ENCODE peak calls at places on chromosome 3, in ten cellular contexts. J is upper lobe of right lung, L is breast epithelium, S is kidney, Z is tibial nerve, N is psoas muscle, A is endodermal cell, H is transverse colon, P is hepatocyte, V is cardiac muscle cell. R is an unnamed sample.

GRCh38 chr3:60053518-60054265 is 1003.9 kb upstream of the CFAP20DC start:
- DNase-seq in J (no peak), L (no peak), S (no peak), Z (no peak), N (no peak), A (no peak), H (no peak), P (no peak), V (no peak), R (no peak)

GRCh38 chr3:47799733-47800132 is 3.2 kb upstream of the DHX30 start:
- DNase-seq in J (no peak), L (no peak), S (no peak), Z (no peak), N (no peak), A (peak; percentile 78), H (no peak), P (no peak), V (no peak), R (no peak)

GRCh38 chr3:182027366-182027765 is 315.6 kb downstream of the SOX2 start:
- DNase-seq in J (no peak), L (no peak), S (no peak), Z (no peak), N (no peak), A (no peak), H (no peak), P (no peak), V (no peak), R (no peak)

GRCh38 chr3:11636372-11636760 is 7.3 kb downstream of the VGLL4 start:
- DNase-seq in J (no peak), L (no peak), S (no peak), Z (no peak), N (no peak), A (no peak), H (no peak), P (no peak), V (no peak), R (no peak)

GRCh38 chr3:123773681-123774431 is 110.3 kb downstream of the MYLK start:
- DNase-seq in J (no peak), L (no peak), S (no peak), Z (peak; percentile 30), N (no peak), A (no peak), H (no peak), P (peak; percentile 33), V (peak; percentile 55), R (no peak)

GRCh38 chr3:100875239-100875638 is 118.0 kb downstream of the ABI3BP start:
- DNase-seq in J (no peak), L (no peak), S (peak; percentile 48), Z (no peak), N (no peak), A (no peak), H (peak; percentile 60), P (no peak), V (peak; percentile 70), R (no peak)

GRCh38 chr3:31185004-31185357 is 290.5 kb upstream of the GADL1 start:
- DNase-seq in J (no peak), L (no peak), S (no peak), Z (no peak), N (no peak), A (no peak), H (no peak), P (no peak), V (peak; percentile 15), R (no peak)

GRCh38 chr3:8505621-8506020 is 4.0 kb downstream of the LMCD1 start:
- DNase-seq in J (no peak), L (peak; percentile 55), S (no peak), Z (no peak), N (no peak), A (no peak), H (peak; percentile 57), P (no peak), V (no peak), R (no peak)

DNA sequence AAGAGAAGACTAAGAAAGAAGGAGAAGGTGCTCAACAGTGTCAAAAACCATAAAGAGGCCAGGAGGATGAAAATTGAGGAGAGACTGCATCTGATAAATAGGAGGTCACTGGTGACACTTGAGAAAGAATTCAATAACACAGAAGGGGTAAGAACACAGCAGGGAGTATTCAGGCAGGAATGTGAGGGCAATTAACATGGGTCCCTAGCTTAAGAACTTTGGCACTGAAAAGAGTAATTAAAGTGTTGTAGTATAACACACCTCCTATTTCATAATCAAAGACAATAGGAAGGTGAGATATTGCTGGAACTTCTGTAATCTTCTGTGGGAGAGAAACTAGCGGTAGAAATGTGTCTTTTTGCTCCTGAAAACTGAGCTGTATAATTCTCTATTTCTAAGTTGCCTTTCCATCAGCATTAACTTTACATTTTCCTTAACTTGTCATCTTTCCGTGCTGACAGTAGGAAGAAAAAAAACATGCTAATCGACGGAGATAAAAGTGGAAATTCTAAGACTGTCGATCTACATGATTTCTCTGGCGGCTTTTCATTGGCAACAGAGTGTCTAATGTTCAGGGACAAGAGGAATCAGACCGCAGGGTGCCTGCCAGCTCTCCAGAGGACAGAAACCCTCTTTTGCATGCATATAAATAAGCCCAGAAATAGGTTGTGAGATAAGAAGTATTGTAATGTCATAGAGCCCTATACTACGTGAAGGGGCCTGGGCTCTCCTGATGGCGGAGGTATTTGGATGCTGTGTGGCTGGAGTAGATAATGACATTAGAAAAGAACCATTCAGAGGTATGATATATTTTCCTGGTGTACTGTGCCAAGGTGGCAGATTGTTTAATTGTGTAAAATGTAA is 147.9 kb upstream of the GAP43 start:
- DNase-seq in J (no peak), L (no peak), S (no peak), Z (no peak), N (no peak), A (no peak), H (no peak), P (no peak), V (no peak), R (no peak)
- H3K4me1 ChIP-seq in J (no peaks in the 10 kb centered on the region), L (no peaks in the 10 kb centered on the region), S (no peaks in the 10 kb centered on the region), Z (no peaks in the 10 kb centered on the region), N (no peaks in the 10 kb centered on the region), A (peaks cover 3% of the 10 kb centered on the region), H (no peaks in the 10 kb centered on the region), P (no peaks in the 10 kb centered on the region), V (peaks cover 13% of the 10 kb centered on the region), R (no peaks in the 10 kb centered on the region)

GRCh38 chr3:128503164-128503651 is 10.2 kb upstream of the GATA2 start:
- DNase-seq in J (no peak), L (no peak), S (no peak), Z (no peak), N (no peak), A (peak; percentile 72), H (no peak), P (no peak), V (no peak), R (no peak)
- TF ChIP-seq CTCF in J (no peak), L (peak; percentile 18), S (no peak), Z (no peak), N (no peak), A (peak; percentile 68), H (peak; percentile 19), P (no peak), V (no peak), R (no peak)

DNA sequence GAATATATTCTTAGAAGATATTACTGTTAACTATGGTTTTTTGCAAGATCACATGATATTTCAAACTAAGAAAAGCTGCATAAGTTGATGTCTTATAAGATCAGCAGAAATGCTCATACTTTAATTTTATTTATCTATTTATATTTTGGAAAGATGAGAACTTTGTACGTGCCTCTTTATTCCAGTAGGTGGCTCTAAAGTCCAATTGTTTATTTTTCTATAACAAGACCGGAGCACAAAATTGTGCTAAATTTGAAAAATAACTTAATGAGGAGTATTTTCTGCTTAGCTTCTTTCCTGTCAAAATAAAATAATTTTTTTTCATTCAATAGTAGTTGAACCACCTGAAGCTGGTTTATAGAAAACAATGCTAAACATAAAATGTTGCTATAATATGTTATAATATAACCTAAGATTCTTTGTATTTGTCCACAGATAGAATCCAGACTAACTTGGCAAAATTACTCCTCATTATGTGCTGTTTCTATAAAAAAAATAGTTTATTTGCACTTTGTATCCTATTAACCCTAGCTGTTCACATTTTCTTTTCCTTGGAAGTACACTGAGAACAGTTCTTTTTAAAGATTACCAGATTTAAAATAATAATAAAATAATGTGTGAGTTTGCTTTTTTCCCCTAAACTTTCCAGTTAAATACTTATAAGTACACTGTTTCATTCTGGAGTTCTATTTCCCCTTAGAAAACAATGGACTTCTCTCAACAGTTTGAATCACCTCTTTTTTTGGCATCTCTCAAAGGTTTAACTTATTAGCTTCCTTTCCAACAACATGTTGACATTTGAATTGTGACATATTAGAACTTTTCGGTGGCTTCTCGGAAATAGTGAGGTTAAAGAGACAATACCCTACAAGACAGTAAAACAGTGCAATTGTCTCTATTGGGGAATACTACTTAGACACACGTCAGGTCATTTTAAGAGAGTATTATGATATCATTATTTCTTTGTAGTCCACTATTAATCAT is 530.0 kb downstream of the MECOM start:
- DNase-seq in J (no peak), L (no peak), S (no peak), Z (no peak), N (no peak), A (no peak), H (no peak), P (no peak), V (peak; percentile 58), R (no peak)
- H3K4me3 ChIP-seq in J (no peak overlapping the region), L (no peak overlapping the region), S (no peak overlapping the region), Z (no peak overlapping the region), N (no peak overlapping the region), A (no peak overlapping the region), H (no peak overlapping the region), P (no peak overlapping the region), V (no peak overlapping the region), R (peak overlapping the region; percentile 13)

GRCh38 chr3:152390647-152391046 is 121.9 kb downstream of the MBNL1 start:
- DNase-seq in J (no peak), L (no peak), S (no peak), Z (no peak), N (no peak), A (no peak), H (no peak), P (no peak), V (no peak), R (no peak)

GRCh38 chr3:152389316-152389934 is 120.7 kb downstream of the MBNL1 start:
- DNase-seq in J (no peak), L (no peak), S (no peak), Z (no peak), N (no peak), A (no peak), H (no peak), P (no peak), V (no peak), R (no peak)

GRCh38 chr3:152385761-152386160 is 117.0 kb downstream of the MBNL1 start:
- DNase-seq in J (no peak), L (no peak), S (no peak), Z (no peak), N (no peak), A (no peak), H (no peak), P (no peak), V (peak; percentile 29), R (no peak)

GRCh38 chr3:152386208-152386607 is 117.5 kb downstream of the MBNL1 start:
- DNase-seq in J (no peak), L (no peak), S (no peak), Z (no peak), N (no peak), A (no peak), H (no peak), P (no peak), V (no peak), R (no peak)

DNA sequence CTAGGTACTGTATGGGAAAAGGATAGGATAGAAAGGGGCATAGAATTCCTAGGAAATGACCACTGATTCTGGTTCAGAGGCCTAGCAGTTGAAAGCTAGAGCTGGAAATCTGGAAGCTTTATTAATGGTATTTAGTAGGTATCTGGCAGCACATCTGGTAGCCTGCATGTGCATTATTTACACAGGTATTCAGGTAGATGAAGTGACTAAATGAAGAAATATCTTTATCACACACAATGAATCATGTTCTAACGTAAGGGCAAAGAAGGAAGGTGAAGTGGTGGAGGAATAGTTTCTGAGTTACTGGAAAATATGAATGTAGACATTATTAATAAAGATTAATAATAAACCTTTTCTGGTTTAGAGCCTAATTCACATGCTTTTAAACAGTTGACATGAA is 119.9 kb downstream of the MBNL1 start:
- DNase-seq in J (no peak), L (no peak), S (no peak), Z (no peak), N (no peak), A (no peak), H (no peak), P (no peak), V (no peak), R (no peak)
- H3K4me1 ChIP-seq in J (peaks cover 69% of the 10 kb centered on the region), L (no peaks in the 10 kb centered on the region), S (peaks cover 18% of the 10 kb centered on the region), Z (peaks cover 54% of the 10 kb centered on the region), N (peaks cover 86% of the 10 kb centered on the region), A (no peaks in the 10 kb centered on the region), H (peaks cover 20% of the 10 kb centered on the region), P (peaks cover 30% of the 10 kb centered on the region), V (peaks cover 27% of the 10 kb centered on the region), R (peaks cover 91% of the 10 kb centered on the region)